ENCODE peak calls at places on chromosomes 1 and 21, in ten cellular contexts. M is body of pancreas, D is heart left ventricle, S is ovary, T is transverse colon, X is uterus, H is tibial nerve, Y is GM12891, V is right lobe of liver, I is IMR-90. E is an unnamed sample.

GRCh38 chr1:101314244-101314643 is 77.4 kb downstream of the S1PR1 start:
- DNase-seq in M (no peak), D (no peak), S (no peak), T (no peak), X (no peak), H (no peak), Y (no peak), V (no peak), I (peak; percentile 62), E (no peak)

GRCh38 chr1:156432109-156433018 is 63.4 kb downstream of the RHBG start:
- DNase-seq in M (no peak), D (no peak), S (no peak), T (no peak), X (no peak), H (no peak), Y (no peak), V (no peak), I (no peak), E (no peak)

GRCh38 chr1:98702976-98703375 is 41.5 kb downstream of the SNX7 start:
- DNase-seq in M (no peak), D (no peak), S (no peak), T (no peak), X (no peak), H (no peak), Y (no peak), V (no peak), I (peak; percentile 70), E (no peak)

GRCh38 chr1:20259646-20260045 is 31.0 kb upstream of the VWA5B1 start:
- DNase-seq in M (no peak), D (no peak), S (no peak), T (no peak), X (no peak), H (no peak), Y (no peak), V (no peak), I (no peak), E (no peak)

GRCh38 chr1:4169991-4170390 is 269.9 kb upstream of the C1orf174 start:
- DNase-seq in M (no peak), D (no peak), S (no peak), T (no peak), X (no peak), H (no peak), Y (no peak), V (no peak), I (no peak), E (no peak)

GRCh38 chr1:33072707-33073106 is 8.2 kb upstream of the AZIN2 start:
- DNase-seq in M (no peak), D (no peak), S (no peak), T (no peak), X (no peak), H (no peak), Y (no peak), V (no peak), I (no peak), E (no peak)

GRCh38 chr1:4515727-4516289 is 138.6 kb upstream of the AJAP1 start:
- DNase-seq in M (no peak), D (no peak), S (no peak), T (no peak), X (peak; percentile 22), H (no peak), Y (no peak), V (no peak), I (no peak), E (no peak)

GRCh38 chr1:92480200-92480812 is 6.4 kb downstream of the GFI1 start:
- DNase-seq in M (no peak), D (no peak), S (no peak), T (no peak), X (no peak), H (no peak), Y (no peak), V (no peak), I (no peak), E (peak; percentile 57)

GRCh38 chr1:111503585-111504060 is at the start of the genes ADORA3 and TMIGD3:
- DNase-seq in M (no peak), D (no peak), S (no peak), T (peak; percentile 41), X (no peak), H (no peak), Y (no peak), V (no peak), I (no peak), E (peak; percentile 89)

GRCh38 chr1:76075877-76076276 is 1.3 kb downstream of the ST6GALNAC3 start:
- DNase-seq in M (no peak), D (no peak), S (no peak), T (no peak), X (no peak), H (no peak), Y (no peak), V (no peak), I (peak; percentile 9), E (peak; percentile 68)

GRCh38 chr1:211648336-211648735 is 27.1 kb downstream of the NEK2 start:
- DNase-seq in M (peak; percentile 74), D (no peak), S (no peak), T (peak; percentile 58), X (no peak), H (no peak), Y (no peak), V (no peak), I (peak; percentile 53), E (no peak)

GRCh38 chr1:202085682-202086373 is 36.9 kb upstream of the GPR37L1 start:
- DNase-seq in M (peak; percentile 50), D (no peak), S (peak; percentile 40), T (peak; percentile 40), X (no peak), H (no peak), Y (no peak), V (no peak), I (peak; percentile 35), E (no peak)

GRCh38 chr1:235018720-235019444 is 109.8 kb downstream of the TOMM20 start:
- DNase-seq in M (no peak), D (no peak), S (no peak), T (no peak), X (no peak), H (no peak), Y (no peak), V (peak; percentile 52), I (no peak), E (peak; percentile 59)

GRCh38 chr21:33022828-33023573 is 2.7 kb upstream of the OLIG2 start:
- DNase-seq in M (no peak), D (no peak), S (no peak), T (no peak), X (no peak), H (no peak), Y (no peak), V (no peak), I (no peak), E (no peak)

GRCh38 chr21:45548711-45549491 is 6.7 kb upstream of the SLC19A1 start:
- DNase-seq in M (no peak), D (no peak), S (peak; percentile 9), T (no peak), X (no peak), H (no peak), Y (no peak), V (no peak), I (no peak), E (no peak)

GRCh38 chr1:200895801-200896570 is 1.3 kb downstream of the INAVA start:
- DNase-seq in M (peak; percentile 35), D (no peak), S (peak; percentile 7), T (no peak), X (no peak), H (no peak), Y (no peak), V (no peak), I (no peak), E (peak; percentile 68)
- TF ChIP-seq POLR2A in M (no peak), D (no peak), S (no peak), T (peak; percentile 9), X (no peak), H (no peak), Y (no peak), V (no peak), I (no peak), E (no peak)

GRCh38 chr1:161287482-161288054 is 22.2 kb downstream of the MPZ start:
- DNase-seq in M (no peak), D (no peak), S (no peak), T (no peak), X (no peak), H (no peak), Y (no peak), V (no peak), I (no peak), E (peak; percentile 21)
- TF ChIP-seq POLR2A in M (no peak), D (no peak), S (no peak), T (no peak), X (no peak), H (no peak), Y (no peak), V (no peak), I (no peak), E (no peak)

GRCh38 chr1:11059166-11059989 is 440 bp downstream of the SRM start:
- DNase-seq in M (no peak), D (no peak), S (no peak), T (peak; percentile 21), X (peak; percentile 25), H (no peak), Y (peak; percentile 65), V (peak; percentile 46), I (no peak), E (peak; percentile 61)
- TF ChIP-seq POLR2A in M (no peak), D (no peak), S (no peak), T (no peak), X (no peak), H (no peak), Y (no peak), V (no peak), I (no peak), E (no peak)

GRCh38 chr1:60621524-60621923 is 460.8 kb upstream of the NFIA start:
- DNase-seq in M (peak; percentile 42), D (no peak), S (no peak), T (no peak), X (no peak), H (no peak), Y (no peak), V (no peak), I (no peak), E (no peak)

GRCh38 chr1:60620107-60620506 is 462.3 kb upstream of the NFIA start:
- DNase-seq in M (no peak), D (no peak), S (no peak), T (no peak), X (no peak), H (no peak), Y (no peak), V (no peak), I (no peak), E (no peak)

DNA sequence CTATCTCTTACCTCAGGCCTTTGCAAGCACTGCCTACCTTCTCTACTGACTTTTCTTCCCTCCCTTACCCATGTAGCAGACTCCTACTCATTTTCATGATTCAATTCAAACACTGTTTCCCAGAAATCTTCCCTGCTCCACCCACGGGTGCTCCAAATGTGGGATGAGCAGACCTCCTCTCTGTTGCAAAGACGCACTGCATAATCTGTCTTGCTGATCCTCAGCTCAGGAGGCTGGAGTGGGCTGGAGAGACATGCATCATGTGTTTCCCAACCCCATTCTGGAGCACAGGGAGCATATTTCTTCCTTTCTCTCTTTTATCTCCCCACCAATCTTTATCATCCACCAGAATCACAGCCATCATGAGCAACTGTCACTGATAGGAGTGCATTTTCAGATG is 459.9 kb upstream of the NFIA start:
- DNase-seq in M (no peak), D (no peak), S (no peak), T (no peak), X (no peak), H (no peak), Y (no peak), V (no peak), I (no peak), E (no peak)
- TF ChIP-seq POLR2A in M (no peak), D (no peak), S (no peak), T (no peak), X (no peak), H (no peak), Y (no peak), V (no peak), I (no peak), E (no peak)